ENCODE peak calls at places on chromosomes 2 and 18, in five cellular contexts. X is psoas muscle, L is neuronal stem cell, Z is coronary artery, E is right lobe of liver. T is an unnamed sample.

GRCh38 chr2:8573234-8573941 is 108.5 kb upstream of the ID2 start:
- DNase-seq in Z (peak; percentile 70), E (no peak), L (no peak), X (no peak), T (no peak)

GRCh38 chr2:88620015-88620414 is 7.2 kb downstream of the EIF2AK3 start:
- DNase-seq in E (no peak), X (no peak), Z (no peak), L (no peak), T (no peak)

GRCh38 chr2:70984576-70985282 is 6.3 kb downstream of the ANKRD53 start:
- DNase-seq in Z (peak; percentile 70), X (peak; percentile 65), E (peak; percentile 69), L (no peak), T (peak; percentile 63)

GRCh38 chr2:220434365-220434764 is 806.9 kb downstream of the SLC4A3 start:
- DNase-seq in X (no peak), E (no peak), Z (no peak), L (no peak), T (no peak)

GRCh38 chr2:237435844-237436590 is 22.1 kb upstream of the COL6A3 start:
- DNase-seq in E (no peak), Z (no peak), L (no peak), X (no peak), T (peak; percentile 74)

GRCh38 chr2:102770506-102770905 is 8.7 kb downstream of the TMEM182 start:
- DNase-seq in E (no peak), Z (no peak), L (no peak), X (no peak), T (no peak)

GRCh38 chr18:46070683-46071614 is 1.1 kb downstream of the PSTPIP2 start:
- DNase-seq in L (no peak), Z (no peak), E (no peak), X (no peak), T (no peak)

GRCh38 chr2:133417410-133417809 is 150.9 kb downstream of the NCKAP5 start:
- DNase-seq in L (peak; percentile 56), E (no peak), X (no peak), Z (no peak), T (no peak)

GRCh38 chr2:8149985-8150547 is 531.8 kb upstream of the ID2 start:
- DNase-seq in X (no peak), L (no peak), E (no peak), Z (no peak), T (no peak)

GRCh38 chr2:171583566-171583965 is 61.3 kb downstream of the CYBRD1 start:
- DNase-seq in E (no peak), Z (no peak), L (no peak), X (no peak), T (no peak)

GRCh38 chr2:189783451-189783926 is 650 bp downstream of the ORMDL1 start:
- DNase-seq in E (no peak), L (no peak), Z (no peak), X (no peak), T (no peak)

GRCh38 chr2:190504912-190505311 is 29.6 kb downstream of the NEMP2 start:
- DNase-seq in Z (no peak), L (no peak), E (no peak), X (no peak), T (no peak)

GRCh38 chr2:206028101-206028500 is 57.9 kb downstream of the INO80D start:
- DNase-seq in E (no peak), X (no peak), Z (no peak), L (no peak), T (no peak)

GRCh38 chr2:204869142-204869823 is 324.0 kb downstream of the PARD3B start:
- DNase-seq in Z (no peak), E (no peak), L (no peak), X (no peak), T (no peak)

GRCh38 chr2:177666408-177666807 is 273.8 kb downstream of the AGPS start:
- DNase-seq in X (no peak), Z (no peak), E (no peak), L (no peak), T (no peak)

GRCh38 chr2:177153805-177154204 is 58.8 kb upstream of the HNRNPA3 start:
- DNase-seq in L (no peak), Z (no peak), X (no peak), E (no peak), T (no peak)

GRCh38 chr18:48765053-48765452 is 185.7 kb downstream of the SMAD7 start:
- DNase-seq in X (peak; percentile 3), L (no peak), E (peak; percentile 40), Z (no peak), T (no peak)

GRCh38 chr2:239729681-239730566 is 295.2 kb downstream of the NDUFA10 start:
- DNase-seq in X (no peak), E (peak; percentile 46), L (no peak), Z (no peak), T (no peak)

GRCh38 chr2:67667054-67667908 is 270.1 kb downstream of the ETAA1 start:
- DNase-seq in E (no peak), L (no peak), X (no peak), Z (no peak), T (no peak)

GRCh38 chr18:36544036-36544725 is 246.7 kb downstream of the FHOD3 start:
- DNase-seq in X (peak; percentile 28), L (no peak), E (no peak), Z (peak; percentile 81), T (peak; percentile 92)

GRCh38 chr2:206920310-206920709 is 19.0 kb upstream of the CPO start:
- DNase-seq in E (no peak), L (no peak), Z (no peak), X (no peak), T (no peak)

GRCh38 chr2:120205901-120206581 is 17.2 kb downstream of the TMEM185B start:
- DNase-seq in E (no peak), Z (no peak), X (no peak), L (peak; percentile 35), T (no peak)

GRCh38 chr2:119106301-119106897 is 52.2 kb downstream of the C1QL2 start:
- DNase-seq in Z (peak; percentile 8), L (peak; percentile 71), E (no peak), X (peak; percentile 31), T (no peak)

GRCh38 chr2:214558341-214558740 is 147.5 kb downstream of the VWC2L start:
- DNase-seq in X (no peak), Z (no peak), E (no peak), L (no peak), T (no peak)

GRCh38 chr2:27095745-27096651 is 9.4 kb downstream of the KHK start:
- DNase-seq in L (no peak), Z (no peak), X (peak; percentile 61), E (peak; percentile 82), T (no peak)

GRCh38 chr18:362914-363295 is 95.1 kb upstream of the THOC1 start:
- DNase-seq in Z (no peak), X (no peak), L (no peak), E (no peak), T (no peak)

GRCh38 chr18:3453540-3454364 is 3.8 kb downstream of the TGIF1 start:
- DNase-seq in E (no peak), X (peak; percentile 53), Z (peak; percentile 80), L (peak; percentile 61), T (peak; percentile 83)

GRCh38 chr2:241833101-241833937 is 24.3 kb downstream of the NEU4 start:
- DNase-seq in Z (peak; percentile 14), X (no peak), L (no peak), E (no peak), T (no peak)

GRCh38 chr18:46431522-46432171 is 225.4 kb downstream of the LOXHD1 start:
- DNase-seq in X (no peak), L (no peak), Z (no peak), E (no peak), T (no peak)

GRCh38 chr18:46700026-46700425 is 43.0 kb upstream of the LOXHD1 start:
- DNase-seq in Z (no peak), E (no peak), X (no peak), L (no peak), T (no peak)

DNA sequence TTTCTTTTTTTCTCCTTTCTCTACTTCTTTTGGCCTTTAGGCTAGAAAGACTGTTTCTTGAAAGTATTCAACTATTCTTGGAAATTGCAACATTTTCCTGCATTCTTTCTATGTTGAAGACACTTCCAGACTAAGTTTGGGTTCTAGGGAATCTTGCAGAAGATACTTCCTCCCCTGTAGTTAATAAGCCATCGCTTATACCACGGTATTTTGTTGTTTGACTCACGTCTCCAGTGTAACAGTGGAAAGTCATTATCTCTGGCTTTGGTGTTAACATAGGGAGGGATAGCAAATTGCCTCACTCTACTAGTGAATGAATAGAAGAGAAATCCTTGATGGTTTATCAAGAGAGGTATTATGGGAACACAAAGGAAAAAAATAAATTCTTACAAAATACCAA is 79.3 kb downstream of the SLC8A1 start:
- DNase-seq in X (no peak), Z (no peak), L (no peak), E (no peak), T (no peak)
- H3K27ac ChIP-seq in X (no peak overlapping the region), Z (peak overlapping the region; percentile 6), L (no peak overlapping the region), E (no peak overlapping the region), T (peak overlapping the region; percentile 56)

DNA sequence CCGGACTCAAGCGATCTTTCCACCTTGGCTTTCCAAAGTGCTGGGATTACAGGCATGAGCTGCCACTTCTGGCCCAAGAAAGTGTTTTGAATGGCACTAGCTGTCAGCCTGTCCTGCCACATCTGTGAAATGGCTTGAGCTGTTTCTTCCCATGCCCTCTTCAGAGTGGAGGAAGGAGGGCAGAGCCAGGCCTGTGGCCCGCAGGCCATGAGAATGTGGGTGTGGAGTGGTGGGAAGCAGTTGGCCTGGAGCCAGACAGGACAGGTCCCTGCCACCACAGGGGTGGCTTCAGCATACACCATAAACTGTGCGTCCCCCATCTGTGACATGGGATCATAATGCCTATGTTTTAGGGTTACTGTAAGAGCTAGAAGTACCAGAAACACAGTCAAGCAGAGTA is 6.5 kb downstream of the SLC66A3 start:
- DNase-seq in Z (no peak), L (no peak), X (no peak), E (no peak), T (no peak)
- H3K27ac ChIP-seq in Z (no peak overlapping the region), L (no peak overlapping the region), X (no peak overlapping the region), E (no peak overlapping the region), T (no peak overlapping the region)

DNA sequence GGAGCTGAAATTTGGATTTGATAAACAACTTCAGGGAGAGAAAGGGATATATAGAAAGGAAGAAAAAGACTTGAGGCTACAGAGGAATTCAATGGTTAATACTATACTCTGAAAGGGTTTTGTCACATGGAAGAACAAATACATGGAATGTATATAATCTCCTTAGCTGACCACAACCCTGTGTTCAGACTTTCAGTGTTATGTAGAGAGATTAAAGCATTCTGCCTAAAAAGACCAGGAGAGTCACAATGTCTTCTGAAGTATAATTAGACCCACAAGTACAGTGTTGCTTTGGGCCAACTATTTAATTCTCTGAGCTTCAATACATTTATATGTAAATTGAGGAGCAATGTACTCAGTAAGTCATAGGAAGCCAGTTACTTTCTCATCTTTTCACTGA is 123.8 kb upstream of the FSHR start:
- DNase-seq in E (no peak), Z (no peak), X (no peak), L (no peak), T (no peak)
- H3K27ac ChIP-seq in E (no peak overlapping the region), Z (no peak overlapping the region), X (no peak overlapping the region), L (no peak overlapping the region), T (no peak overlapping the region)

DNA sequence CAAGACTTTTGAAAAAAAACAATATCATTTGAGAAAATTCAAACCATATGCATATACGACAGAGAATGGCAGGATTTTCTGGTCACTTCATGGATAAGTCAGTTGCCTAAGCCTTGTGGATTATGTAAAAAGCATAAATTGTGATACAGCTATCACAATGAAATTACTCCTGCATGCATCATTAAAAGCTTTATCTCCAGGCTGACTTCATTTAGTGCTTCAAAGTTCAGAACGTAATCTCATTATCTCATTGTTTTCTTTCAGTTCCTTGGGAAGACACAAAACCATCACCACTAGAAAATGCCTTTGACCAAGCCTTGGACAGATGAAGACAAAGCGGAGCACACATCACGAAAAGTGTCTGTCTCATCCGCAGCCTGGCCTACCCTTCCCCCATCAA is 57.0 kb downstream of the L3MBTL4 start:
- DNase-seq in E (no peak), X (no peak), Z (no peak), L (no peak), T (no peak)
- H3K27ac ChIP-seq in E (no peak overlapping the region), X (no peak overlapping the region), Z (no peak overlapping the region), L (no peak overlapping the region), T (no peak overlapping the region)

GRCh38 chr18:80196528-80197320 is 50.6 kb downstream of the PARD6G start:
- DNase-seq in Z (no peak), X (no peak), L (peak; percentile 32), E (no peak), T (no peak)
- H3K27ac ChIP-seq in Z (no peak overlapping the region), X (no peak overlapping the region), L (peak overlapping the region; percentile 68), E (no peak overlapping the region), T (no peak overlapping the region)